ENCODE peak calls at places on chromosomes 7 and 10, in four cellular contexts. X is right cardiac atrium, F is NB4, A is fibroblast of pulmonary artery. V is an unnamed sample.

GRCh38 chr10:73905256-73906018 is 5.5 kb upstream of the PLAU start:
- DNase-seq in A (no peak), X (no peak), F (peak; percentile 40), V (no peak)

GRCh38 chr7:36487756-36488336 is 98.2 kb downstream of the ANLN start:
- DNase-seq in F (peak; percentile 82), X (no peak), A (peak; percentile 79), V (no peak)

GRCh38 chr10:101574354-101574753 is 13.7 kb downstream of the POLL start:
- DNase-seq in A (no peak), X (no peak), F (no peak), V (no peak)

GRCh38 chr10:124650820-124651401 is 93.3 kb downstream of the FAM53B start:
- DNase-seq in X (no peak), A (no peak), F (peak; percentile 60), V (no peak)

GRCh38 chr10:115773832-115774231 is 499.2 kb downstream of the GFRA1 start:
- DNase-seq in X (no peak), A (no peak), F (no peak), V (no peak)

GRCh38 chr7:142754681-142755575 is 5.7 kb downstream of the PRSS1 start:
- DNase-seq in A (no peak), X (no peak), F (no peak), V (no peak)

GRCh38 chr7:14858410-14858809 is 44.1 kb downstream of the DGKB start:
- DNase-seq in A (no peak), F (no peak), X (no peak), V (no peak)

GRCh38 chr10:9294132-9294663 is 1239.7 kb downstream of the GATA3 start:
- DNase-seq in X (no peak), F (no peak), A (no peak), V (no peak)

GRCh38 chr7:84245831-84246230 is 51.2 kb upstream of the SEMA3A start:
- DNase-seq in F (no peak), A (no peak), X (no peak), V (peak; percentile 32)

GRCh38 chr7:147413243-147413642 is 1177.3 kb upstream of the C7orf33 start:
- DNase-seq in F (no peak), A (no peak), X (no peak), V (no peak)

GRCh38 chr7:41459183-41459582 is 243.7 kb downstream of the INHBA start:
- DNase-seq in F (peak; percentile 33), X (no peak), A (no peak), V (no peak)

GRCh38 chr10:48463318-48464003 is 141.4 kb downstream of the ARHGAP22 start:
- DNase-seq in F (no peak), A (no peak), X (no peak), V (peak; percentile 19)

GRCh38 chr7:150343225-150343624 is 1.8 kb upstream of the RARRES2 start:
- DNase-seq in F (no peak), X (no peak), A (no peak), V (no peak)

GRCh38 chr10:92027141-92027540 is 103.6 kb downstream of the BTAF1 start:
- DNase-seq in F (no peak), A (no peak), X (no peak), V (no peak)

GRCh38 chr10:103265712-103266329 is 11.1 kb upstream of the INA start:
- DNase-seq in A (peak; percentile 87), F (peak; percentile 76), X (peak; percentile 58), V (peak; percentile 64)

GRCh38 chr7:144048648-144049047 is at the start of gene OR2A5:
- DNase-seq in X (no peak), F (no peak), A (no peak), V (no peak)

GRCh38 chr7:41872951-41873350 is 170.1 kb upstream of the INHBA start:
- DNase-seq in A (peak; percentile 24), X (no peak), F (no peak), V (no peak)

GRCh38 chr10:102963237-102963886 is 45.3 kb downstream of the CNNM2 start:
- DNase-seq in X (no peak), A (no peak), F (no peak), V (no peak)

GRCh38 chr10:29691564-29692064 is 56.8 kb upstream of the SVIL start:
- DNase-seq in A (peak; percentile 71), X (no peak), F (no peak), V (no peak)

GRCh38 chr10:132650611-132651250 is 113.1 kb downstream of the INPP5A start:
- DNase-seq in X (no peak), A (no peak), F (no peak), V (no peak)

GRCh38 chr7:134502463-134502862 is 24.9 kb upstream of the AKR1B10 start:
- DNase-seq in A (peak; percentile 82), F (peak; percentile 57), X (peak; percentile 48), V (no peak)

GRCh38 chr7:45239486-45239885 is 81.9 kb downstream of the RAMP3 start:
- DNase-seq in A (peak; percentile 25), F (no peak), X (no peak), V (no peak)

V was measured in stomach.